ENCODE peak calls at places on chromosome 18, in ten cellular contexts. Z is HL-60, M is uterus, K is neural crest cell, J is RWPE1, V is GM13976, X is kidney, G is GM12864, P is omental fat pad, O is sigmoid colon. S is an unnamed sample.
A peak's percentile ranks its signal among the peaks of the same experiment; 100 is the strongest.

GRCh38 chr18:34461266-34461665 is 236.6 kb upstream of the NOL4 start:
- DNase-seq in Z (no peak), M (no peak), K (no peak), J (no peak), V (no peak), X (no peak), G (no peak), P (no peak), O (no peak), S (no peak)

GRCh38 chr18:34322365-34323289 is 97.9 kb upstream of the NOL4 start:
- DNase-seq in Z (peak; percentile 3), M (no peak), K (peak; percentile 66), J (no peak), V (peak; percentile 21), X (no peak), G (peak; percentile 41), P (peak; percentile 38), O (no peak), S (no peak)

GRCh38 chr18:76377359-76377756 is 117.7 kb downstream of the ZNF516 start:
- DNase-seq in Z (no peak), M (peak; percentile 13), K (no peak), J (no peak), V (no peak), X (no peak), G (no peak), P (no peak), O (peak; percentile 74), S (no peak)

GRCh38 chr18:36546028-36546427 is 248.5 kb downstream of the FHOD3 start:
- DNase-seq in Z (no peak), M (no peak), K (no peak), J (no peak), V (no peak), X (no peak), G (no peak), P (no peak), O (no peak), S (no peak)

GRCh38 chr18:13447621-13448020 is 229.1 kb downstream of the LDLRAD4 start:
- DNase-seq in Z (no peak), M (no peak), K (no peak), J (no peak), V (no peak), X (no peak), G (no peak), P (no peak), O (no peak), S (no peak)

GRCh38 chr18:72672364-72673151 is 128.4 kb upstream of the CBLN2 start:
- DNase-seq in Z (no peak), M (no peak), K (no peak), J (peak; percentile 21), V (peak; percentile 49), X (no peak), G (no peak), P (no peak), O (no peak), S (no peak)

GRCh38 chr18:48326901-48327675 is 82.1 kb downstream of the ZBTB7C start:
- DNase-seq in Z (no peak), M (no peak), K (no peak), J (no peak), V (no peak), X (no peak), G (no peak), P (no peak), O (no peak), S (no peak)

GRCh38 chr18:68399721-68400120 is 315.2 kb downstream of the TMX3 start:
- DNase-seq in Z (no peak), M (no peak), K (no peak), J (no peak), V (no peak), X (no peak), G (no peak), P (no peak), O (no peak), S (no peak)

GRCh38 chr18:34128436-34128835 is 96.3 kb downstream of the NOL4 start:
- DNase-seq in Z (no peak), M (no peak), K (no peak), J (no peak), V (no peak), X (no peak), G (no peak), P (no peak), O (no peak), S (no peak)

GRCh38 chr18:76672627-76673026 is 149.7 kb upstream of the ZNF236 start:
- DNase-seq in Z (no peak), M (no peak), K (no peak), J (no peak), V (no peak), X (no peak), G (no peak), P (no peak), O (no peak), S (no peak)

GRCh38 chr18:63705401-63705800 is 2.6 kb downstream of the SERPINB11 start:
- DNase-seq in Z (no peak), M (no peak), K (no peak), J (no peak), V (no peak), X (no peak), G (no peak), P (no peak), O (no peak), S (no peak)

GRCh38 chr18:32389868-32390267 is 80.8 kb downstream of the GAREM1 start:
- DNase-seq in Z (no peak), M (no peak), K (no peak), J (no peak), V (no peak), X (peak; percentile 72), G (no peak), P (no peak), O (no peak), S (no peak)

GRCh38 chr18:45386256-45386655 is 229.0 kb upstream of the SLC14A2 start:
- DNase-seq in Z (no peak), M (no peak), K (peak; percentile 32), J (no peak), V (peak; percentile 14), X (no peak), G (no peak), P (no peak), O (no peak), S (no peak)

DNA sequence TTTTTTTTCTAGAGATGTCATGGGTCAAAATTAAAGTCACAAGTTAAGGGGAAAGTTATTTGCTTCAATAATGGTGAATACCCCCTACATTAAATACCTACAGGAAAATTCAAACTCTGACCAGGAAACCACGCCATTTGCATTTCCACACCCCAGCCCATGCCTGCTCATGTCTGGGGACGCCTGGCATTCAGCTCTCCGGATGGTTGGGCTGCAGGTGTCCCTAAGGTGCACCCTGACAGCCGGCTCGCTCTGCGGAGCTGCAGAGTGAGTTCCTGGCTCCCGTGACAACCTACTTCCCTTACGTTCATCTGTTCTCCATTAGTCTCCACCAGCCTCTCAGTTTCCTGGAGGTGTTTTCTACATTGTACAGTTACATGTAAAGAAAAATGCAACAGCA is 122.7 kb upstream of the RIOK3 start:
- DNase-seq in Z (no peak), M (no peak), K (no peak), J (no peak), V (peak; percentile 26), X (no peak), G (peak; percentile 31), P (no peak), O (no peak), S (no peak)
- TF ChIP-seq CTCF in Z (no peak), M (no peak), K (no peak), J (no peak), V (no peak), X (no peak), G (no peak), P (no peak), O (no peak), S (no peak)

DNA sequence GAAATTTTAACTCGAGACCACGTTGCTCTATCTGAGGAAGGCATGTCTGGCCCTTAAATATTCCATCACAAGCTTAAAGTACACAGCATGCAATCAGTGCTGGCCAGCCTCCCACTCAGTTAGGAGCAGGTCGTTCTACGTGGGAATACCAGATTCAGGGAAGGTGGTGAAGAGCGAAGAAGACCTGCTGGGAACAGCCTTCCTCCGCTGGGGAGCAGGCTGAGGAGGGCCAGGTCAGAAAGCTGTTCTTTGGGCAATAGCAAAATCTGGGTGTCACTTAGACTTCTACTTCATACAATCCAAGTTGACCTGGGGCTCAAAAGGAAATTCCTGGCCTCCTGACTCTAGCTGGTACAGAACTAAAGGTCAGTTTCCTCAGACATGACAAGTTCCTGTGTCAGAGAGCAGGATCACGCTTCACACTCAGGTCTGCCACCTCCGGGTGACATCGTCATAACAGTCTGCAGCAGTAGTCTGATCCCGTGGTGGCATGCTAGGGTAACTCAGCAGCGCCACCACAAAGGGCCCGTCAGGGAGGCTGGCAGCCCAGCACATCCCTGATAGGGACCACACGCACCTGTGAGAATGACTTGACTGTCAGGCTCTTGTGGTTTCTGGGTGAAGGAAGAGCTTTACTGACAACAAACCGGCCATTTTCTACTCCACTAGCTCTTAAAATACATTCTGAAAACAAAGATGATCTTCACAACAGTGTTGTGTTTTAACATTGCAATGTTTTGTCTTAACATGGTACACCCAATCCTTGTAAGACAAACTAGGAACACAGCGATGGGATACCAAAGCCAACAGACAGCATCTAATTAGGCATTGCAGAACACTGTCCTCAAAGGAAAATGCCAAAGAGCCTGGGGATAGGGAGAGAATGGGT is 35.2 kb upstream of the NAPG start:
- DNase-seq in Z (peak; percentile 60), M (no peak), K (no peak), J (no peak), V (peak; percentile 64), X (no peak), G (peak; percentile 52), P (no peak), O (no peak), S (no peak)
- TF ChIP-seq CTCF in Z (peak; percentile 77), M (no peak), K (peak; percentile 34), J (no peak), V (peak; percentile 66), X (no peak), G (peak; percentile 79), P (no peak), O (no peak), S (peak; percentile 9)

GRCh38 chr18:40577255-40577654 is 1377.8 kb upstream of the PIK3C3 start:
- DNase-seq in Z (no peak), M (no peak), K (no peak), J (no peak), V (no peak), X (no peak), G (no peak), P (no peak), O (no peak), S (no peak)

GRCh38 chr18:40583671-40584070 is 1371.4 kb upstream of the PIK3C3 start:
- DNase-seq in Z (no peak), M (no peak), K (no peak), J (no peak), V (no peak), X (peak; percentile 49), G (no peak), P (no peak), O (no peak), S (no peak)

GRCh38 chr18:40582105-40582504 is 1372.9 kb upstream of the PIK3C3 start:
- DNase-seq in Z (no peak), M (no peak), K (no peak), J (no peak), V (no peak), X (no peak), G (no peak), P (no peak), O (no peak), S (no peak)
- TF ChIP-seq CTCF in Z (no peak), M (no peak), K (peak; percentile 42), J (no peak), V (no peak), X (no peak), G (no peak), P (no peak), O (no peak), S (no peak)

DNA sequence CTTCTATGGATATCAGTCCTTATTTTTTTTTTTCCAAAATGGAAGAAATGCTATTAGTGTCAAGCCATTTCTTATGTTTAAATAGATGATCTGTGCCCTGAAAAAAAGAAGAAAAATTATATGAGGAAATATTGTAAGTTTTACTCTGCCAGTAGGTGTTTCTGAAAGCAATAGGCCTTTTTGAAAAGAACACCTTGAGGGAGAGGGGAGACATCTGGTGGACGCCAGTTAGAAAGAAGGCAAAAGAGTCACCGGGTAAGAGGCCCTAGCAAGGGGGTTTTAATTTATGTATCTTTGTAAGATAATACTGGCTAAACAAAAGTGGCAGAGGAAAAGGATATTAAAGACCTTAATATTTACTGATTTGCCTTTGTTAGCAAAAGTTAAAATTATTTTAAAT is 56.1 kb downstream of the DYNAP start:
- DNase-seq in Z (no peak), M (no peak), K (no peak), J (peak; percentile 18), V (peak; percentile 18), X (no peak), G (no peak), P (no peak), O (no peak), S (no peak)
- TF ChIP-seq CTCF in Z (no peak), M (no peak), K (peak; percentile 65), J (peak; percentile 54), V (peak; percentile 26), X (peak; percentile 43), G (peak; percentile 33), P (no peak), O (no peak), S (peak; percentile 73)

S was measured in chondrocyte.